ENCODE peak calls at places on chromosome 19, in nine cellular contexts. P, O, M, G, C, E, Q, V and A are unnamed samples.
A peak's percentile ranks its signal among the peaks of the same experiment; 100 is the strongest.

GRCh38 chr19:3073931-3074595 is 11.8 kb upstream of the TLE5 start:
- DNase-seq in P (peak; percentile 53), O (no peak), M (no peak), G (peak; percentile 42), C (no peak), E (no peak), Q (peak; percentile 29), V (no peak), A (no peak)

GRCh38 chr19:9487016-9487415 is 11.4 kb downstream of the ZNF560 start:
- DNase-seq in P (no peak), O (no peak), M (no peak), G (peak; percentile 2), C (no peak), E (no peak), Q (no peak), V (no peak), A (no peak)

GRCh38 chr19:4337906-4338440 is 654 bp downstream of the STAP2 start:
- DNase-seq in P (no peak), O (no peak), M (no peak), G (no peak), C (peak; percentile 17), E (peak; percentile 42), Q (no peak), V (no peak), A (no peak)

GRCh38 chr19:51688665-51689571 is 4.2 kb upstream of the SPACA6 start:
- DNase-seq in P (peak; percentile 92), O (peak; percentile 90), M (no peak), G (no peak), C (peak; percentile 81), E (peak; percentile 91), Q (peak; percentile 80), V (peak; percentile 98), A (peak; percentile 94)

GRCh38 chr19:35549174-35549788 is 3.9 kb downstream of the TMEM147 start:
- DNase-seq in P (peak; percentile 39), O (no peak), M (peak; percentile 32), G (peak; percentile 82), C (peak; percentile 69), E (peak; percentile 91), Q (peak; percentile 78), V (no peak), A (peak; percentile 52)

GRCh38 chr19:40633207-40633606 is 32.0 kb downstream of the LTBP4 start:
- DNase-seq in P (no peak), O (no peak), M (no peak), G (no peak), C (no peak), E (no peak), Q (no peak), V (no peak), A (no peak)

GRCh38 chr19:54436561-54437229 is 12.3 kb upstream of the LENG8 start:
- DNase-seq in P (no peak), O (no peak), M (no peak), G (no peak), C (no peak), E (no peak), Q (no peak), V (no peak), A (no peak)

GRCh38 chr19:35451278-35452096 is 3.4 kb downstream of the FFAR2 start:
- DNase-seq in P (no peak), O (no peak), M (no peak), G (peak; percentile 43), C (no peak), E (no peak), Q (no peak), V (peak; percentile 11), A (no peak)

GRCh38 chr19:55913643-55914268 is 18.4 kb downstream of the NLRP13 start:
- DNase-seq in P (no peak), O (no peak), M (no peak), G (peak; percentile 46), C (no peak), E (no peak), Q (no peak), V (no peak), A (no peak)

GRCh38 chr19:35887197-35887596 is 13.1 kb downstream of the NFKBID start:
- DNase-seq in P (no peak), O (no peak), M (no peak), G (no peak), C (no peak), E (no peak), Q (no peak), V (no peak), A (no peak)

DNA sequence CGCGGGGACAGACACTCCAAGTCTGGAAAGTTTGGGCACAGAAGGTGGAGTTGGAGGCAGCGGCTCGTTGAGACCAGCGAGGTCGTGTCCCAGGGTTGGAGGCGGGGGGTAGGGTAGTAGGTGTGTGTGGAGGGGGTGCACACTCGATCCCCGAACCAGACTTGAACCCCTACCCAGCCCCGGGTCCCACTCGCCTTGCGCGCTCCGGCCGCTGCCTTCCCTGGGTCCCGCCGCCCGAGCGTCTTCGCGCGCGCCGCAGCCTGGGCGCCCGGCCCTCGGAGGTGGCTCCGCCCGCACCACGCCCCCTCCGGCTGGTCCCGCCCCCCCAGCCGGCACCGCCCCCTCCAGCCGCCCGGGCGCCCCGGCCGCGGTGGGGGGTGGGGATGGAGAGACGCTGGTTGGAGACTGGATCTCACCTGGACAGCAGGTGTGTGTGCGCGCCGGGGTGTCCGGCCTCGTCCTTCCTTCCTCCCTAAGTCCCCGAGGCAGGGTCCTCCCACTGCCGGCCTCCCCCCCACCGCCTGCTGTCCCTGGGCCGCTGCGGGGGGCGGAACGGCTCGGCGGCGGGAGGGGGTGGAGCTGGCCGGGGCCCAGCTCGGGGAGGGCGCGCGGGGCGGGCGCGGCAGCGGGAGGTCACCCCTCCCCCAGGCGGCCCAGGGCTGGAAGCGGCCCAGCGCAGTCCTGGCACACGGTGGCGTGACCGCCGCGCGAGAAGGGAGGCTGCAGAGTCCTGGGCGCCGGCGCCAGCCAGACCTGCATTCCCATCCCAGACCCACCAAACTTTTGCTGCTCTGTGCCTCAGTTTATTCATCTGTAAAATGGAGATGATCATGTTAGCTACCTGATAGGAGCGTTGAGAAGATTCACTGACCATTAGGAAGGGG is at the start of gene KANK2:
- DNase-seq in P (peak; percentile 81), O (peak; percentile 91), M (peak; percentile 70), G (peak; percentile 86), C (peak; percentile 98), E (peak; percentile 89), Q (peak; percentile 93), V (peak; percentile 95), A (peak; percentile 95)
- H3K4me1 ChIP-seq in P (peaks cover 15% of the 10 kb centered on the region), O (peaks cover 3% of the 10 kb centered on the region), M (no peaks in the 10 kb centered on the region), G (peaks cover 53% of the 10 kb centered on the region), C (peaks cover 66% of the 10 kb centered on the region), E (no peaks in the 10 kb centered on the region), Q (peaks cover 45% of the 10 kb centered on the region), V (no peaks in the 10 kb centered on the region), A (peaks cover 53% of the 10 kb centered on the region)

DNA sequence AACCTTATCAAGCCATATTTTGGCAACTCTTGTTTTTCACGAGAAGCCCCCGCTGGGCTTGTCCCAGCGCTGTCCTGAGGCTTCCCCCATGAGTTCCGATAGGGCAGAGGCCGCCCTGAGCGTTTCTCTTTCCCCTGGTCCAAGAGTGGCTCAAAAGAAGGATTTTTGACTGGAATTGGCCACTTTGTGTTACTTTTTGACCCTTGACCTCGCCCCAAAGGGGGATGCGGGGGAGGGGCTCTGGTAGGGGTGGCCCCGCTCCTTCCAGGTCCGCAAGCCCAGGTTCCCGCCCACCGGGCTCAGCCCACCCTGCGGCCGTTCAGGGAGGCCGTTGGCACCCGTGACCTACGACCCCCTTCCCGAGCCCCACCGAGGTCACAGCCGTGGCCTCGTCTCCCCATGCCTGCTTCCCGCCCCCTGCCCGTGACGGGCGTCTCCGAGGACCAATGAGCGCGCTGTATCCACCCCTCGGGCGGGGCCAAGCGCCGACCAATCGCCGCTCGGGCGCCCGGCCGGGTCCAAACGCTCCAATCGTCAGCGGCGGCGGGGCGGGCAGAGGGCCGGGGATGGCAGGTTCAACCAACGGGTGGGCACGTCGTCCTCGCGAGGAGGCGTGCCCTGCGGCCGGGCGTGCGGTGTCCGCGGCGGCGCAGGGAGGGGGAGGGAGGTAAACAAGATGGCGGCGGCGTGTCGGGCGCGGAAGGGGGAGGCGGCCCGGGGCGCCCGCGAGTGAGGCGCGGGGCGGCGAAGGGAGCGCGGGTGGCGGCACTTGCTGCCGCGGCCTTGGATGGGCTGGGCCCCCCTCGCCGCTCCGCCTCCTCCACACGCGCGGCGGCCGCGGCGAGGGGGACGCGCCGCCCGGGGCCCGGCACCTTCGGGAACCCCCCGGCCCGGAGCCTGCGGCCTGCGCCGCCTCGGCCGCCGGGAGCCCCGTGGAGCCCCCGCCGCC is at the start of gene STK11:
- DNase-seq in P (peak; percentile 98), O (peak; percentile 99), M (peak; percentile 100), G (peak; percentile 98), C (peak; percentile 98), E (peak; percentile 99), Q (peak; percentile 99), V (peak; percentile 100), A (peak; percentile 99)
- H3K27ac ChIP-seq in P (peak within 1 kb of the TSS; percentile 83), O (peak within 1 kb of the TSS; percentile 89), M (peak within 1 kb of the TSS; percentile 74), G (peak within 1 kb of the TSS; percentile 45), C (peak within 1 kb of the TSS; percentile 91), E (no peak within 1 kb of the TSS), Q (peak within 1 kb of the TSS; percentile 90), V (peak within 1 kb of the TSS; percentile 32), A (peak within 1 kb of the TSS; percentile 96)

GRCh38 chr19:6271251-6271650 is 8.5 kb downstream of the MLLT1 start:
- DNase-seq in P (no peak), O (no peak), M (no peak), G (no peak), C (peak; percentile 58), E (no peak), Q (no peak), V (no peak), A (no peak)

GRCh38 chr19:6269101-6269886 is 10.5 kb downstream of the MLLT1 start:
- DNase-seq in P (no peak), O (no peak), M (no peak), G (no peak), C (no peak), E (no peak), Q (no peak), V (peak; percentile 66), A (no peak)

GRCh38 chr19:6271721-6272410 is 7.9 kb downstream of the MLLT1 start:
- DNase-seq in P (peak; percentile 80), O (peak; percentile 75), M (no peak), G (no peak), C (peak; percentile 79), E (peak; percentile 31), Q (peak; percentile 71), V (peak; percentile 93), A (peak; percentile 95)

GRCh38 chr19:6270076-6270745 is 9.6 kb downstream of the MLLT1 start:
- DNase-seq in P (no peak), O (no peak), M (no peak), G (no peak), C (no peak), E (no peak), Q (no peak), V (no peak), A (no peak)

GRCh38 chr19:6270822-6271221 is 9.0 kb downstream of the MLLT1 start:
- DNase-seq in P (no peak), O (no peak), M (no peak), G (no peak), C (no peak), E (no peak), Q (no peak), V (no peak), A (no peak)
- H3K4me1 ChIP-seq in P (peaks cover 39% of the 10 kb centered on the region), O (peaks cover 18% of the 10 kb centered on the region), M (no peaks in the 10 kb centered on the region), G (no peaks in the 10 kb centered on the region), C (peaks cover 68% of the 10 kb centered on the region), E (peaks cover 42% of the 10 kb centered on the region), Q (peaks cover 60% of the 10 kb centered on the region), V (no peaks in the 10 kb centered on the region), A (peaks cover 54% of the 10 kb centered on the region)

DNA sequence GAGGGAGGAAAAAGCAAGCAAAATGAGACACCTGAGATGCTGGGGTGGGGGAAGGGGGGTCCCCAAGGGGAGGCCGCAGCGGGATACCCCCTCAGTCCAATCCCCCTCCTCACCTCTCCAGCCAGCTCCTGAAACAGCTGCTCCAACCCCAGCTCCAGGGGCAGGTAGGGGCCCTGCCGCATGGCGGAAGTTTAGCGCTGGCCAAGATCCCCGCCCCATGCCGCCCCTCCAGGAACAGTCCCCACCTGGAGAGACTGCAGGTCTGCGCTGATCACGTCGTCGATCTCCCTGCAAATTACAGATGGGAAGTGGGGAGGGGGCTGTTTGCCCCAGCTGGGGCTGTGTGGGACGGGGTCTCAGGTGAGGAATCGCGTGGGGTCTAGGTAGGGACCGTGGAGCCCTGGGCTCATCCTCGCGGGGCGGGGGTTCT is 9.0 kb downstream of the CAPN12 start:
- DNase-seq in P (no peak), O (no peak), M (no peak), G (peak; percentile 25), C (peak; percentile 63), E (peak; percentile 72), Q (no peak), V (peak; percentile 77), A (no peak)
- H3K27ac ChIP-seq in P (peak overlapping the region; percentile 15), O (peak overlapping the region; percentile 84), M (peak overlapping the region; percentile 14), G (peak overlapping the region; percentile 42), C (peak overlapping the region; percentile 49), E (no peak overlapping the region), Q (peak overlapping the region; percentile 90), V (no peak overlapping the region), A (no peak overlapping the region)